ENCODE peak calls at places on chromosomes 13 and 19, in ten cellular contexts. J is AG04449, X is upper lobe of right lung, I is cardiac muscle cell, U is tibial artery, K is suprapubic skin, N is cardiac fibroblast, F is neuronal stem cell, G is adipocyte, B is keratinocyte. H is an unnamed sample.

GRCh38 chr19:14835011-14835410 is at the start of the genes OR7A5 and OR7C1:
- DNase-seq in X (no peak), J (no peak), N (peak), I (no peak), K (no peak), U (no peak), G (no peak), F (no peak), B (no peak), H (peak)

GRCh38 chr13:45393941-45394570 is 24.1 kb downstream of the SLC25A30 start:
- DNase-seq in X (no peak), U (no peak), G (peak), B (no peak), J (no peak), F (peak), I (peak), N (peak), K (no peak), H (no peak)

GRCh38 chr19:35673121-35673804 is 6.9 kb downstream of the UPK1A start:
- DNase-seq in G (peak), F (no peak), N (peak), K (no peak), X (peak), I (peak), U (no peak), J (no peak), B (peak), H (no peak)

GRCh38 chr19:41223431-41224234 is 4.6 kb downstream of the AXL start:
- DNase-seq in J (no peak), K (no peak), U (no peak), I (peak), F (peak), N (peak), G (peak), X (no peak), B (peak), H (peak)

GRCh38 chr13:73421310-73421912 is 362.6 kb downstream of the KLF5 start:
- DNase-seq in B (peak), J (no peak), K (no peak), F (no peak), U (no peak), G (no peak), I (no peak), N (peak), X (no peak), H (peak)

GRCh38 chr19:13718733-13719132 is 45.6 kb upstream of the MRI1 start:
- DNase-seq in G (peak), B (no peak), F (peak), U (no peak), J (peak), K (no peak), X (no peak), N (peak), I (peak), H (no peak)

GRCh38 chr19:40735003-40735771 is 15.1 kb downstream of the ACTMAP start:
- DNase-seq in U (no peak), I (no peak), J (no peak), F (no peak), X (no peak), G (no peak), B (no peak), N (no peak), K (no peak), H (no peak)

GRCh38 chr19:10402441-10403038 is 802 bp downstream of the CDC37 start:
- DNase-seq in F (no peak), J (no peak), N (peak), B (no peak), G (peak), K (no peak), I (no peak), U (no peak), X (no peak), H (no peak)

GRCh38 chr13:79392882-79393563 is 13.0 kb downstream of the RBM26 start:
- DNase-seq in F (no peak), J (no peak), X (no peak), I (no peak), B (no peak), G (no peak), K (no peak), U (no peak), N (peak), H (no peak)

GRCh38 chr13:82147526-82147925 is 1734.7 kb downstream of the SLITRK1 start:
- DNase-seq in N (no peak), B (no peak), X (no peak), I (no peak), F (no peak), K (no peak), U (no peak), J (no peak), G (peak), H (no peak)

GRCh38 chr13:78595819-78596700 is 7.3 kb downstream of the POU4F1 start:
- DNase-seq in U (no peak), B (no peak), G (no peak), J (no peak), I (peak), X (no peak), N (no peak), F (peak), K (no peak), H (no peak)

GRCh38 chr19:3520166-3521103 is 14.3 kb downstream of the FZR1 start:
- DNase-seq in F (no peak), G (no peak), U (no peak), N (no peak), J (no peak), I (peak), B (peak), K (peak), X (peak), H (no peak)

GRCh38 chr19:19835560-19836038 is 14.0 kb upstream of the ZNF506 start:
- DNase-seq in I (no peak), U (no peak), N (no peak), X (no peak), G (no peak), J (no peak), K (no peak), F (no peak), B (no peak), H (no peak)

GRCh38 chr19:10295847-10296591 is 6.3 kb downstream of the ICAM5 start:
- DNase-seq in X (no peak), K (no peak), I (peak), F (no peak), N (no peak), J (no peak), U (no peak), B (no peak), G (no peak), H (no peak)

GRCh38 chr13:50376895-50377575 is 361.8 kb downstream of the KCNRG start:
- DNase-seq in B (no peak), I (no peak), F (no peak), G (no peak), N (no peak), K (no peak), U (no peak), J (no peak), X (no peak), H (no peak)

GRCh38 chr19:12648088-12648487 is 18.5 kb downstream of the MAN2B1 start:
- DNase-seq in K (no peak), U (no peak), N (no peak), I (no peak), F (no peak), J (no peak), B (no peak), X (no peak), G (no peak), H (no peak)

GRCh38 chr13:74217816-74218215 is 83.6 kb upstream of the KLF12 start:
- DNase-seq in X (no peak), U (no peak), J (peak), F (no peak), I (no peak), G (peak), K (no peak), B (no peak), N (peak), H (peak)

GRCh38 chr13:113917523-113918371 is 53.9 kb upstream of the GAS6 start:
- DNase-seq in J (no peak), F (no peak), N (no peak), U (peak), K (peak), B (no peak), X (no peak), I (no peak), G (no peak), H (no peak)

GRCh38 chr13:112885782-112886268 is 83.2 kb upstream of the MCF2L start:
- DNase-seq in K (no peak), F (peak), G (peak), B (peak), N (peak), I (peak), X (peak), J (no peak), U (peak), H (peak)

GRCh38 chr13:48827709-48828108 is 148.0 kb upstream of the FNDC3A start:
- DNase-seq in U (no peak), J (no peak), X (no peak), K (no peak), F (no peak), N (no peak), B (no peak), I (no peak), G (no peak), H (no peak)

GRCh38 chr19:12868540-12869112 is 12.6 kb downstream of the DNASE2 start:
- DNase-seq in I (no peak), J (no peak), B (no peak), K (no peak), F (no peak), U (no peak), N (peak), X (no peak), G (no peak), H (no peak)

GRCh38 chr13:107960301-107960700 is 255.0 kb downstream of the LIG4 start:
- DNase-seq in N (no peak), I (no peak), X (no peak), F (no peak), B (no peak), J (no peak), G (peak), K (no peak), U (no peak), H (no peak)

GRCh38 chr13:75550159-75550567 is 572 bp downstream of the UCHL3 start:
- DNase-seq in U (no peak), J (no peak), G (peak), N (peak), I (peak), B (peak), K (no peak), F (no peak), X (no peak), H (peak)

GRCh38 chr13:94351292-94352000 is 128.0 kb downstream of the DCT start:
- DNase-seq in I (no peak), K (no peak), U (no peak), X (no peak), N (peak), G (peak), J (peak), B (no peak), F (no peak), H (peak)

GRCh38 chr13:98923641-98924397 is 54.0 kb downstream of the DOCK9 start:
- DNase-seq in N (no peak), X (no peak), K (no peak), B (no peak), U (no peak), G (peak), I (no peak), J (no peak), F (no peak), H (no peak)

GRCh38 chr13:112729408-112729807 is 39.6 kb downstream of the ATP11A start:
- DNase-seq in B (no peak), N (no peak), J (no peak), K (peak), U (peak), F (no peak), X (peak), I (peak), G (no peak), H (no peak)

GRCh38 chr19:46717034-46717715 is at the start of gene PRKD2:
- DNase-seq in F (peak), X (peak), G (peak), I (peak), B (no peak), U (peak), J (no peak), K (peak), N (peak), H (peak)

GRCh38 chr13:27573265-27573664 is 47.1 kb downstream of the LNX2 start:
- DNase-seq in U (no peak), F (no peak), X (no peak), N (peak), J (no peak), K (no peak), B (no peak), G (no peak), I (no peak), H (no peak)

GRCh38 chr13:34941436-34941834 is 635 bp upstream of the NBEA start:
- DNase-seq in K (no peak), G (no peak), B (no peak), I (peak), N (no peak), U (no peak), J (no peak), X (no peak), F (no peak), H (no peak)

GRCh38 chr13:39415403-39415802 is 187.6 kb downstream of the LHFPL6 start:
- DNase-seq in X (no peak), K (no peak), J (no peak), I (peak), G (peak), N (peak), F (no peak), U (peak), B (no peak), H (no peak)

GRCh38 chr19:6092329-6093286 is 17.7 kb downstream of the RFX2 start:
- DNase-seq in I (peak), B (peak), U (peak), J (no peak), K (peak), G (peak), F (peak), N (peak), X (peak), H (no peak)

GRCh38 chr13:44385401-44385800 is 11.8 kb downstream of the SERP2 start:
- DNase-seq in X (no peak), I (no peak), K (no peak), F (no peak), U (no peak), N (no peak), J (no peak), G (peak), B (no peak), H (no peak)

GRCh38 chr13:43284162-43284561 is 260.8 kb downstream of the DNAJC15 start:
- DNase-seq in B (no peak), J (no peak), X (no peak), I (no peak), F (no peak), U (no peak), N (peak), G (peak), K (no peak), H (no peak)

GRCh38 chr19:51094696-51095279 is 12.1 kb upstream of the KLK14 start:
- DNase-seq in F (peak), I (peak), U (no peak), K (no peak), X (no peak), B (no peak), J (no peak), G (peak), N (peak), H (no peak)

GRCh38 chr19:12720851-12721655 is 2.7 kb downstream of the TNPO2 start:
- DNase-seq in K (no peak), U (no peak), B (no peak), I (peak), G (peak), F (no peak), J (no peak), N (peak), X (no peak), H (no peak)

GRCh38 chr19:18612772-18613588 is at the start of gene TMEM59L:
- DNase-seq in F (no peak), I (peak), G (peak), U (no peak), X (no peak), K (no peak), N (no peak), B (no peak), J (no peak), H (no peak)

GRCh38 chr13:43331676-43332075 is 308.3 kb downstream of the DNAJC15 start:
- DNase-seq in U (no peak), G (no peak), N (peak), K (no peak), F (no peak), I (no peak), X (no peak), B (no peak), J (no peak), H (peak)

GRCh38 chr13:32033744-32034143 is 2.2 kb downstream of the FRY start:
- DNase-seq in K (no peak), N (no peak), B (no peak), X (no peak), J (no peak), I (no peak), U (no peak), G (peak), F (no peak), H (no peak)

GRCh38 chr19:20182232-20182785 is 15.3 kb downstream of the ZNF486 start:
- DNase-seq in I (no peak), G (no peak), N (no peak), X (no peak), J (no peak), K (no peak), B (no peak), U (no peak), F (no peak), H (no peak)

GRCh38 chr13:26557393-26558073 is at the start of gene WASF3:
- DNase-seq in G (peak), J (peak), N (peak), X (peak), I (peak), F (peak), K (peak), U (peak), B (no peak), H (peak)
- H3K4me3 ChIP-seq in G (peak), J (peak), N (peak), X (peak), I (peak), F (peak), K (peak), U (peak), B (peak), H (peak)

DNA sequence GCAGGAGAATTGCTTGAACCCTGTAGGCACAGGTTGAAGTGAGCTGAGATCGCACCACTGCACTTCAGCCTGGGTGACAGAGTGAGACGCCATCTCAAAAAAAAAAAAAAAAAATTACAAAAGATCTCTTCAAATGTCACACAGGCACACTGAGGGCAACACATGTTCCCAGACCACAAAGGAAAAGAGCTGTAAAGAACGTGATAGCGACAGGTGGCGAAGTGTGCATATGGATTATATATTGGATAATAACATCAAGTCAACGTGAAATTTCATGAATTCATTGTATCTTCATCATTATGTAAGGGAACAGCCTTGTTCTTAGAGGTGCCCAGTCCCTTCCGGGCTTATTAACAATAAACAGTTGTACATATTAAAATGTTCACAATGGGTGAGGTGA is 31.8 kb upstream of the DPP9 start:
- DNase-seq in K (no peak), B (no peak), I (no peak), J (no peak), U (no peak), X (no peak), G (no peak), F (no peak), N (no peak), H (no peak)
- H3K4me3 ChIP-seq in K (no peak), B (no peak), I (no peak), J (no peak), U (no peak), X (no peak), G (no peak), F (no peak), N (no peak), H (no peak)

GRCh38 chr19:38870612-38871011 is 7.5 kb downstream of the RINL start:
- DNase-seq in I (no peak), G (no peak), U (no peak), B (no peak), F (no peak), N (no peak), X (no peak), K (no peak), J (no peak), H (no peak)
- H3K4me3 ChIP-seq in I (no peak), G (no peak), U (no peak), B (no peak), F (no peak), N (no peak), X (no peak), K (no peak), J (no peak), H (no peak)

GRCh38 chr13:37179646-37180045 is 74.2 kb upstream of the CSNK1A1L start:
- DNase-seq in N (peak), G (no peak), K (no peak), B (no peak), X (no peak), J (no peak), U (no peak), F (no peak), I (no peak), H (no peak)
- H3K4me3 ChIP-seq in N (no peak), G (no peak), K (no peak), B (no peak), X (no peak), J (no peak), U (no peak), F (no peak), I (no peak), H (no peak)